ENCODE peak calls at places on chromosomes 16 and 17, in five cellular contexts. P is lung, T is fibroblast of lung, R is pancreas, X is ovary. W is an unnamed sample. For H3K36me3, the result is how much of the 10 kb centered on the place peaks cover.

GRCh38 chr17:9432121-9432866 is 143.3 kb downstream of the STX8 start:
- DNase-seq in P (no peak), T (no peak), R (no peak), X (no peak), W (no peak)

GRCh38 chr17:74192950-74193781 is 10.3 kb upstream of the RPL38 start:
- DNase-seq in P (no peak), T (no peak), R (peak), X (no peak), W (peak)

GRCh38 chr16:86229283-86229682 is 281.0 kb upstream of the FOXF1 start:
- DNase-seq in P (no peak), T (no peak), R (no peak), X (no peak), W (no peak)

GRCh38 chr16:84284168-84284722 is 10.4 kb upstream of the WFDC1 start:
- DNase-seq in P (peak), T (no peak), R (peak), X (peak), W (no peak)

GRCh38 chr16:24838554-24839266 is 7.1 kb upstream of the SLC5A11 start:
- DNase-seq in P (no peak), T (peak), R (no peak), X (no peak), W (no peak)

GRCh38 chr16:56102159-56102798 is 89.0 kb upstream of the GNAO1 start:
- DNase-seq in P (no peak), T (no peak), R (no peak), X (peak), W (peak)

GRCh38 chr17:74981979-74982662 is 5.3 kb upstream of the CDR2L start:
- DNase-seq in P (peak), T (peak), R (peak), X (peak), W (peak)

GRCh38 chr16:12758031-12758669 is 45.5 kb downstream of the CPPED1 start:
- DNase-seq in P (no peak), T (peak), R (no peak), X (no peak), W (no peak)

GRCh38 chr16:3965781-3966582 is 85.5 kb upstream of the CREBBP start:
- DNase-seq in P (no peak), T (no peak), R (no peak), X (no peak), W (peak)

GRCh38 chr16:77406680-77407079 is 28.2 kb downstream of the ADAMTS18 start:
- DNase-seq in P (no peak), T (no peak), R (no peak), X (no peak), W (no peak)

GRCh38 chr16:2475413-2476344 is 752 bp downstream of the TBC1D24 start:
- DNase-seq in P (no peak), T (no peak), R (peak), X (no peak), W (no peak)

GRCh38 chr17:49516190-49516589 is 21.1 kb downstream of the NGFR start:
- DNase-seq in P (no peak), T (no peak), R (no peak), X (peak), W (no peak)

GRCh38 chr16:63100082-63100481 is 1063.8 kb upstream of the CDH8 start:
- DNase-seq in P (no peak), T (no peak), R (no peak), X (no peak), W (no peak)

GRCh38 chr17:7022791-7023571 is at the start of gene BCL6B:
- DNase-seq in P (no peak), T (no peak), R (no peak), X (peak), W (no peak)

GRCh38 chr17:74325376-74325742 is 667 bp upstream of the KIF19 start:
- DNase-seq in P (no peak), T (no peak), R (no peak), X (no peak), W (no peak)

GRCh38 chr16:2296662-2297505 is 29.0 kb upstream of the RNPS1 start:
- DNase-seq in P (no peak), T (peak), R (peak), X (no peak), W (no peak)

GRCh38 chr16:71956500-71956899 is 43.7 kb downstream of the PKD1L3 start:
- DNase-seq in P (no peak), T (no peak), R (no peak), X (no peak), W (no peak)

GRCh38 chr16:62137991-62138390 is 101.8 kb upstream of the CDH8 start:
- DNase-seq in P (no peak), T (peak), R (no peak), X (no peak), W (no peak)

GRCh38 chr17:31274252-31274651 is 22.8 kb downstream of the OMG start:
- DNase-seq in P (no peak), T (peak), R (no peak), X (no peak), W (no peak)

GRCh38 chr17:75313941-75314550 is 24.8 kb upstream of the SLC25A19 start:
- DNase-seq in P (no peak), T (no peak), R (no peak), X (no peak), W (peak)

GRCh38 chr17:76529643-76530488 is 7.6 kb downstream of the CYGB start:
- DNase-seq in P (peak), T (peak), R (peak), X (peak), W (peak)

GRCh38 chr16:14011846-14012245 is 59.3 kb upstream of the MRTFB start:
- DNase-seq in P (no peak), T (no peak), R (peak), X (no peak), W (peak)

GRCh38 chr17:17836818-17837379 is at the start of gene SREBF1:
- DNase-seq in P (no peak), T (peak), R (peak), X (peak), W (peak)

GRCh38 chr16:49592507-49593422 is 219.2 kb downstream of the C16orf78 start:
- DNase-seq in P (no peak), T (peak), R (peak), X (no peak), W (no peak)

GRCh38 chr16:34050787-34051320 is 591.4 kb downstream of the TP53TG3F start:
- DNase-seq in P (no peak), T (no peak), R (no peak), X (no peak), W (no peak)

GRCh38 chr16:68526143-68526781 is 12.8 kb upstream of the ZFP90 start:
- DNase-seq in P (no peak), T (no peak), R (no peak), X (no peak), W (no peak)

GRCh38 chr16:68526782-68527145 is 12.3 kb upstream of the ZFP90 start:
- DNase-seq in P (no peak), T (no peak), R (no peak), X (no peak), W (no peak)

GRCh38 chr16:68529608-68529930 is 9.5 kb upstream of the ZFP90 start:
- DNase-seq in P (no peak), T (no peak), R (no peak), X (no peak), W (no peak)

GRCh38 chr16:68529931-68530667 is 9.0 kb upstream of the ZFP90 start:
- DNase-seq in P (peak), T (peak), R (peak), X (peak), W (peak)

DNA sequence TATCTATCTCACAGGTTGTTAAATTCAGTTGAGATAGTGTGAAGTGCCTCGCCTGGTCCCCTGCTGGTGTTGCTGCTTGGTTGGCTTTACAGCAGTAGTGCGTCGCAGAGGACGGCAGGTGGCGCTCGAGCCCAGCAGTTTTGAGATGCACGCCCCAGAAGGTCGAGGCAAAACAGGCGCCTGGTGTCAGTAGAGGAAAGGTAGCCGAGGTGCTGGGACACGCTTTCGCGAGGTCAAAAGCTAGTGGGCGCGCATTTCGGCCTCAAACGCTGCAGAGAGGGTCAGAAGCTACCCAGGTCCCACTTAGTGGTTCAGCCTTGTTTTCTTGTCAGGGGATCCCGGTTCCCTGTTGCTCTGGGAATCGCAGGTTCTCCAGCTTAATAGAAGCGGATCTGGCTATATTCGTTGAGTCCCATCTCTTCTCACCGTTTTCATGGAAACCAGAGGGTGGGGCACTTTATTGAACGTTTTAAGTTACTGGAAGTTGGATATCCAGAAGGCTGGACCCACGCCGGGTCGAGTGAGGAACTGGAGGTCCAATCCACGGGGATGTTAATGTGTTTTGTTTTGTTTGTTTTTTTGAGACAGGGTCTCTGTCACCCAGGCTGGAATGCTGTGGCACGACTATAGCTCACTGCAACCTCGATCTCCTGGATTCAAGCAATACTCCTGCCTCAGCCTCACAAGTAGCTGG is 10.3 kb upstream of the ZFP90 start:
- DNase-seq in P (peak), T (peak), R (peak), X (peak), W (peak)
- H3K4me3 ChIP-seq in P (no peak), T (no peak), R (no peak), X (peak), W (no peak)

GRCh38 chr16:22240023-22240697 is 34.1 kb downstream of the EEF2K start:
- DNase-seq in P (no peak), T (no peak), R (no peak), X (no peak), W (no peak)

GRCh38 chr16:22235839-22236745 is 30.0 kb downstream of the EEF2K start:
- DNase-seq in P (no peak), T (no peak), R (no peak), X (peak), W (no peak)

GRCh38 chr16:22239131-22239805 is 33.2 kb downstream of the EEF2K start:
- DNase-seq in P (no peak), T (no peak), R (no peak), X (no peak), W (no peak)
- H3K36me3 ChIP-seq in P (under half), T (under half), R (under half), X (under half), W (under half)

GRCh38 chr16:66849543-66849942 is 5.3 kb downstream of the CA7 start:
- DNase-seq in P (no peak), T (no peak), R (no peak), X (no peak), W (no peak)
- H3K4me3 ChIP-seq in P (no peak), T (no peak), R (no peak), X (no peak), W (no peak)

DNA sequence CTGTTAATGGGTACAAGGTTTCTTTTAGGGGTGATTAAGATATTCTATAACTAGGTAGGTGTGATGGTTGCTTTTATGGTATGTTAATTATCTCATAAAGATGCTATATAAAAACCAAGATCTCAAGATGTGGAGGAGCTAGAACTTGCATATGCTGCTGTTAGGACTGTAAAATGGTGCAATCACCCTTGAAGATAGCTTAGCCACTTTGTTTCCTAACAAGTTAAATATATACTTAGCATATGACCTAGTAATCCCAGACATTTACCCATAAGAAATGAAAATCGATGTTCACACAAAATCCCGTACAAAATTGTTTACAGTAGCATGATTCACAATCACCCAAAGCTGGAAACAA is 25.1 kb downstream of the GGA2 start:
- DNase-seq in P (no peak), T (no peak), R (no peak), X (no peak), W (no peak)
- H3K36me3 ChIP-seq in P (under half), T (under half), R (half or more), X (under half), W (under half)

DNA sequence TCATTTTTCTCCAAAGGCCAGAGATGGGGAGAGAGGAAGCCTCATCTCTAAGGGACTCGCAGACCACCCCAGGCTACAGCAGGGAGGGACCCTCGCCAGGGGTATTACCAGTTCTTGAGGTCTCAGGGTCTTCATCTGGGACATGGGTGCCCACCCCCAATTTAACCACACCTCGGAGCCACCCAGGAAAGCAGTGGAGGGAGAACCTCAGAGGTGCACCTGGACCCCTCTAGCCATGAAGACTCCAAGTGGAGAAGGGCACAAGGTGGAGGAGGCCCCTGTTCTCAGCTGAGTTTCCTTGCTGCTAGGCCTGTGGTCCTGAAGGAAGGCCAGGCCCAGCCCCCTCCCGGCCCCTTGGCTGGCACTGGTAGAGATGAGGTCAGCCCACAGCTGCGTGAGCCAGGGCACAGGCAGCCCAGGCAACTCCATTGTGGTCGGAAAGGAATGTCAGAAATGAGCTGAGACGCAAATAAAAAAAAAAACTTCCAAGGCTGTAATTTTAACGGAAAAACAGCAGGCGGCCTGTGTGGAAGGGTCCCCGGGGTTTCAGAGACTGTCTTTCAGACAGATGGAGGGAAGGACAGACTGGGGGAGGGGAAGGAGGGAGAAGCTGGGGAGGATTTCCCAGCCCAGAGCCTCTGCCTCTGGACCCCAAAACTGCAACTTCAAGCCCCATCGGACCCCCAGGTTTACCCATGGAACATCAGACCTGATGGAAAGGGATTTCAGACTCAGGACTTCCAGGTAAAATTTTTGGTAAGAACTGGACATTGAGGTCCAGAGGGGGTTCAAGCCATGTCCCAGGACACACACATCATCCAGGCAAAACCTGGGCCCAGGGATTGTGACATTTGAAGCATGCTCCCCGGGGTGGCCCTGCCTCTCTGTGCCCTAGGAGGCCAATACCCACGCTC is 25.5 kb upstream of the MRPS23 start:
- DNase-seq in P (peak), T (peak), R (peak), X (peak), W (peak)
- H3K4me3 ChIP-seq in P (no peak), T (no peak), R (no peak), X (no peak), W (no peak)